ENCODE peak calls at places on chromosomes 2 and 18, in five cellular contexts. One of them, this sample, is unnamed.
A peak's percentile ranks its signal among the peaks of the same experiment; 100 is the strongest.

GRCh38 chr18:9787716-9788115 is 79.6 kb downstream of the RAB31 start:
- DNase-seq in choroid plexus epithelial cell: peak; percentile 96
- DNase-seq in psoas muscle: no peak
- DNase-seq in CD8-positive, alpha-beta T cell: no peak
- DNase-seq in mucosa of descending colon: no peak
- DNase-seq in this sample: no peak

GRCh38 chr2:197853549-197853948 is 49.2 kb downstream of the PLCL1 start:
- DNase-seq in CD8-positive, alpha-beta T cell: no peak
- DNase-seq in psoas muscle: no peak
- DNase-seq in choroid plexus epithelial cell: no peak
- DNase-seq in mucosa of descending colon: no peak
- DNase-seq in this sample: no peak

GRCh38 chr2:19762959-19763605 is 138.7 kb downstream of the TTC32 start:
- DNase-seq in CD8-positive, alpha-beta T cell: no peak
- DNase-seq in choroid plexus epithelial cell: no peak
- DNase-seq in psoas muscle: no peak
- DNase-seq in mucosa of descending colon: no peak
- DNase-seq in this sample: no peak

GRCh38 chr2:238921259-238921658 is 73.4 kb downstream of the TWIST2 start:
- DNase-seq in CD8-positive, alpha-beta T cell: no peak
- DNase-seq in mucosa of descending colon: no peak
- DNase-seq in choroid plexus epithelial cell: no peak
- DNase-seq in psoas muscle: no peak
- DNase-seq in this sample: no peak

GRCh38 chr2:230947908-230948365 is 22.9 kb upstream of the GPR55 start:
- DNase-seq in choroid plexus epithelial cell: no peak
- DNase-seq in CD8-positive, alpha-beta T cell: no peak
- DNase-seq in psoas muscle: no peak
- DNase-seq in mucosa of descending colon: no peak
- DNase-seq in this sample: peak; percentile 95

GRCh38 chr2:233074106-233074505 is 14.0 kb downstream of the INPP5D start:
- DNase-seq in psoas muscle: no peak
- DNase-seq in mucosa of descending colon: no peak
- DNase-seq in choroid plexus epithelial cell: no peak
- DNase-seq in CD8-positive, alpha-beta T cell: no peak
- DNase-seq in this sample: no peak

GRCh38 chr2:73281244-73281643 is 3.0 kb downstream of the FBXO41 start:
- DNase-seq in CD8-positive, alpha-beta T cell: no peak
- DNase-seq in mucosa of descending colon: no peak
- DNase-seq in choroid plexus epithelial cell: no peak
- DNase-seq in psoas muscle: no peak
- DNase-seq in this sample: no peak

GRCh38 chr18:58223717-58224424 is 179.8 kb downstream of the NEDD4L start:
- DNase-seq in psoas muscle: no peak
- DNase-seq in mucosa of descending colon: no peak
- DNase-seq in CD8-positive, alpha-beta T cell: no peak
- DNase-seq in choroid plexus epithelial cell: peak; percentile 91
- DNase-seq in this sample: no peak

GRCh38 chr18:69002233-69002632 is 204.4 kb downstream of the CCDC102B start:
- DNase-seq in choroid plexus epithelial cell: no peak
- DNase-seq in psoas muscle: no peak
- DNase-seq in mucosa of descending colon: no peak
- DNase-seq in CD8-positive, alpha-beta T cell: no peak
- DNase-seq in this sample: no peak

GRCh38 chr2:15705310-15705709 is 113.6 kb downstream of the DDX1 start:
- DNase-seq in mucosa of descending colon: no peak
- DNase-seq in CD8-positive, alpha-beta T cell: no peak
- DNase-seq in choroid plexus epithelial cell: no peak
- DNase-seq in psoas muscle: no peak
- DNase-seq in this sample: no peak

GRCh38 chr2:26644188-26644835 is 3.1 kb upstream of the CIB4 start:
- DNase-seq in choroid plexus epithelial cell: no peak
- DNase-seq in psoas muscle: no peak
- DNase-seq in CD8-positive, alpha-beta T cell: no peak
- DNase-seq in mucosa of descending colon: no peak
- DNase-seq in this sample: no peak

GRCh38 chr2:136363921-136364320 is 246.0 kb upstream of the CXCR4 start:
- DNase-seq in choroid plexus epithelial cell: no peak
- DNase-seq in CD8-positive, alpha-beta T cell: no peak
- DNase-seq in psoas muscle: no peak
- DNase-seq in mucosa of descending colon: no peak
- DNase-seq in this sample: no peak

DNA sequence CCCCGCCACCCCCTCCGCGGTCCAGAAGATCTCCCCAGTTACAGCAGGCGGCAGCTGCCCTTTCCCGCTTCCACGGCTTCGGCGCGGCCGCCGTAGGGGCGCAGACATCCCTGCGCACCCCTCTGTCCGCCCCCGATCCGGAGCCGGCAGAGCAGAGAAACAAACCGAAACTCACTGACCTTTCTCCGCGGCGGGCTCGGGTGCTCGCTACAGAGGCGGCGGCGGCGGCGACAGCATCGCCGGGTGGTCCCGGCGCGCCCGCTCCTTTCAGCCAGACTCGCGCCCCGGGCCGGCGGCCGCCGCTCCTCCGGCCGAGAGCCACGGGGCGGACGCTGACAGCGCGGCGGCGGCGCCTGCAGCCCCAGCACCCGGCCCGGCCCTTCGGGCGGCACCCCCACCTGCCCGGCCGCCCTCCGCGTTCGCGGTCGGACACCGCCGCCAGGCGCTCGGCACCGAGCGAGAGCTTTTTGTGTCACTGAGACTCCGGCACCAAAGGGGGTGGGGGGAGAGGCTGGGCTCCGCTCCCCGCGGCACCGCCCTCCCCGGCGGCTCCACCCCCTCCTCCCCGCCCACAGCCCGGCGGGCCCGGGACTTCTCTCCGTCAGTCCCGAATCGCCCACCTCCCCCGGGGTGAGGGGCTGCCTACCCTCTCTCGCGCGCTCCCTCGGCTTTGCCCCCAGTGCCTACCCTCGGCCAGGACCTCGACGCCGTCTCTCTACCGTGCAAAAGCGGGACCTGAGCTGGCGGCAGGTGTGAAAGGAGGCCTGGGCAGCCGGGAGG is 1.4 kb upstream of the RNF152 start:
- DNase-seq in mucosa of descending colon: peak; percentile 88
- DNase-seq in psoas muscle: peak; percentile 85
- DNase-seq in CD8-positive, alpha-beta T cell: peak; percentile 52
- DNase-seq in choroid plexus epithelial cell: peak; percentile 66
- DNase-seq in this sample: peak; percentile 83
- TF ChIP-seq CTCF in mucosa of descending colon: peak; percentile 32
- TF ChIP-seq CTCF in psoas muscle: peak; percentile 30
- TF ChIP-seq CTCF in CD8-positive, alpha-beta T cell: no peak
- TF ChIP-seq CTCF in choroid plexus epithelial cell: peak; percentile 24
- TF ChIP-seq CTCF in this sample: peak; percentile 25

DNA sequence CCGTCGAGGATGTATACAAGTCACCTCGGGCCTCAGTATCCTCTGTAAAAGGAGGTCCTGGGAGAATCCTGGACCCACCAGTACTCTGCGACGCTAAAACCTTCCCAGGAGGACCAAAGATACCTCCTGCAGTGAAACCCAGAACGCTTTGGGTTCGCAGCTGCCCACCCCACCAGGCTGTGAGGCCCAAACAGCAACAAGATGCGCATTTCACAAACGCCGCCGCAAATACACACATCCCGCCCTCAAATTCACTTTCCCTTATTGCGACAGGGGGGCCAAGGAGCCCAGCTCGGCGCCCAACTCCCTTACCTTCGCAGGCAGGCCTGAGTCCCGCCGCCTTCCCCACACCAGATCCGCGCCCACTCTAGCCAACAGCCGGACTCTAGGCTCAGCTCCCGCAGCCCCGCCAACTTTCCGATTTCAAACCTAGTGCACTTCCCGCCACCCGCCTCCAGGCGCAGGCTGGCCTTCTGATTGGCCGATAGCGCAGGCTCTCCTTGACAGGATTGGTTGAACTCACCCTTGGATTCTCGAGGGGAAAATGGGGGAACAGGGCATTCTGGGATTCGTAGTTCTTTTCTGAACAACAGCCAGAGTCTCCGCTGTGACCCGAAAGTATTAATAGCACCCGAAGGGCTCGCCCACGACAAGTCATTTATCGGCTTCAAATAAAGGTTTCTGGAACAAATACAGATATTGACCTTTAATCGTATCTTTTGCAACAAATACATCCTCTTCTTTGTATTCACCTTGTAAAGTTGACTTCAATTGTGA is at the start of gene SPC25:
- DNase-seq in choroid plexus epithelial cell: peak; percentile 92
- DNase-seq in CD8-positive, alpha-beta T cell: peak; percentile 76
- DNase-seq in mucosa of descending colon: peak; percentile 91
- DNase-seq in psoas muscle: peak; percentile 93
- DNase-seq in this sample: peak; percentile 94
- H3K4me3 ChIP-seq in choroid plexus epithelial cell: peak within 1 kb of the TSS; percentile 85
- H3K4me3 ChIP-seq in CD8-positive, alpha-beta T cell: peak within 1 kb of the TSS; percentile 58
- H3K4me3 ChIP-seq in mucosa of descending colon: peak within 1 kb of the TSS; percentile 22
- H3K4me3 ChIP-seq in psoas muscle: peak within 1 kb of the TSS; percentile 65
- H3K4me3 ChIP-seq in this sample: peak within 1 kb of the TSS; percentile 88

GRCh38 chr2:96112501-96113366 is 3.6 kb downstream of the ADRA2B start:
- DNase-seq in choroid plexus epithelial cell: no peak
- DNase-seq in CD8-positive, alpha-beta T cell: no peak
- DNase-seq in psoas muscle: no peak
- DNase-seq in mucosa of descending colon: peak; percentile 31
- DNase-seq in this sample: no peak
- TF ChIP-seq CTCF in choroid plexus epithelial cell: no peak
- TF ChIP-seq CTCF in CD8-positive, alpha-beta T cell: no peak
- TF ChIP-seq CTCF in psoas muscle: no peak
- TF ChIP-seq CTCF in mucosa of descending colon: no peak
- TF ChIP-seq CTCF in this sample: no peak

GRCh38 chr18:48934708-48935432 is 15.9 kb downstream of the SMAD7 start:
- DNase-seq in psoas muscle: peak; percentile 94
- DNase-seq in mucosa of descending colon: peak; percentile 42
- DNase-seq in CD8-positive, alpha-beta T cell: no peak
- DNase-seq in choroid plexus epithelial cell: peak; percentile 54
- DNase-seq in this sample: peak; percentile 83
- H3K4me3 ChIP-seq in psoas muscle: peak overlapping the region; percentile 22
- H3K4me3 ChIP-seq in mucosa of descending colon: no peak overlapping the region
- H3K4me3 ChIP-seq in CD8-positive, alpha-beta T cell: no peak overlapping the region
- H3K4me3 ChIP-seq in choroid plexus epithelial cell: no peak overlapping the region
- H3K4me3 ChIP-seq in this sample: peak overlapping the region; percentile 42

GRCh38 chr2:84314901-84315330 is 144.2 kb downstream of the SUCLG1 start:
- DNase-seq in psoas muscle: peak; percentile 73
- DNase-seq in CD8-positive, alpha-beta T cell: peak; percentile 58
- DNase-seq in mucosa of descending colon: peak; percentile 74
- DNase-seq in choroid plexus epithelial cell: peak; percentile 89
- DNase-seq in this sample: peak; percentile 77
- TF ChIP-seq CTCF in psoas muscle: peak; percentile 77
- TF ChIP-seq CTCF in CD8-positive, alpha-beta T cell: peak; percentile 72
- TF ChIP-seq CTCF in mucosa of descending colon: peak; percentile 74
- TF ChIP-seq CTCF in choroid plexus epithelial cell: peak; percentile 99
- TF ChIP-seq CTCF in this sample: peak; percentile 93